ENCODE peak calls at places on chromosome 20, in six cellular contexts. H is PC-3, G is HCT116, Y is Karpas-422, O is MM.1S, S is SK-N-SH. A is an unnamed sample. For H3K9me2, the result is how much of the 10 kb centered on the place peaks cover.

GRCh38 chr20:24584078-24584477 is 114.6 kb downstream of the SYNDIG1 start:
- DNase-seq in S (no peak), O (no peak), H (no peak), G (no peak), Y (no peak), A (no peak)

GRCh38 chr20:44642203-44643153 is 9.0 kb downstream of the ADA start:
- DNase-seq in H (peak), Y (no peak), O (peak), S (peak), G (no peak), A (peak)

GRCh38 chr20:22807646-22808045 is 223.3 kb upstream of the FOXA2 start:
- DNase-seq in H (peak), Y (peak), G (peak), S (peak), O (no peak), A (no peak)

GRCh38 chr20:51434556-51435256 is 107.8 kb downstream of the NFATC2 start:
- DNase-seq in O (no peak), Y (no peak), H (peak), G (peak), S (no peak), A (peak)

GRCh38 chr20:3616250-3616649 is 46.9 kb downstream of the GFRA4 start:
- DNase-seq in S (no peak), Y (no peak), H (peak), O (no peak), G (no peak), A (peak)

GRCh38 chr20:25600632-25601031 is 15.3 kb upstream of the NINL start:
- DNase-seq in O (no peak), Y (no peak), S (no peak), H (no peak), G (no peak), A (no peak)

GRCh38 chr20:19975436-19975799 is 41.7 kb upstream of the NAA20 start:
- DNase-seq in Y (no peak), O (no peak), S (no peak), H (peak), G (no peak), A (peak)

GRCh38 chr20:19893356-19893755 is 123.8 kb upstream of the NAA20 start:
- DNase-seq in O (no peak), G (no peak), S (no peak), Y (no peak), H (no peak), A (peak)

GRCh38 chr20:2101057-2101934 is at the start of gene STK35:
- DNase-seq in G (peak), H (peak), Y (no peak), O (peak), S (peak), A (no peak)

GRCh38 chr20:26295006-26295405 is 598.4 kb upstream of the ZNF337 start:
- DNase-seq in O (no peak), S (no peak), H (no peak), G (no peak), Y (no peak), A (no peak)

GRCh38 chr20:34045294-34045693 is 51.6 kb downstream of the RALY start:
- DNase-seq in Y (no peak), G (no peak), O (no peak), S (peak), H (no peak), A (peak)

GRCh38 chr20:53284141-53285055 is 309.2 kb downstream of the ZNF217 start:
- DNase-seq in G (no peak), Y (no peak), O (no peak), S (peak), H (no peak), A (no peak)

GRCh38 chr20:41009960-41010359 is 18.7 kb upstream of the TOP1 start:
- DNase-seq in S (no peak), O (no peak), G (no peak), Y (no peak), H (no peak), A (no peak)

GRCh38 chr20:20303742-20304141 is 64.2 kb upstream of the INSM1 start:
- DNase-seq in O (no peak), Y (no peak), S (no peak), G (no peak), H (no peak), A (no peak)

GRCh38 chr20:5020760-5021159 is 19.4 kb upstream of the SLC23A2 start:
- DNase-seq in G (no peak), H (no peak), O (no peak), Y (no peak), S (no peak), A (no peak)

GRCh38 chr20:3890410-3890751 is 1.2 kb downstream of the PANK2 start:
- DNase-seq in S (no peak), G (no peak), O (no peak), H (peak), Y (peak), A (peak)

GRCh38 chr20:25083773-25084615 is 2.1 kb upstream of the VSX1 start:
- DNase-seq in S (no peak), H (no peak), G (no peak), Y (peak), O (no peak), A (no peak)

GRCh38 chr20:19212524-19213502 is at the start of gene SLC24A3:
- DNase-seq in S (peak), G (no peak), O (peak), H (peak), Y (peak), A (peak)

GRCh38 chr20:46965477-46965876 is 70.8 kb downstream of the EYA2 start:
- DNase-seq in S (no peak), Y (no peak), G (no peak), O (no peak), H (no peak), A (no peak)

GRCh38 chr20:51553897-51554504 is 11.5 kb upstream of the NFATC2 start:
- DNase-seq in O (no peak), Y (no peak), S (no peak), G (no peak), H (no peak), A (peak)

GRCh38 chr20:44776977-44777376 is 31.3 kb downstream of the KCNK15 start:
- DNase-seq in S (no peak), G (no peak), H (peak), O (peak), Y (peak), A (peak)

GRCh38 chr20:37266940-37267683 is 5.5 kb upstream of the GHRH start:
- DNase-seq in S (no peak), O (no peak), Y (no peak), H (peak), G (no peak), A (no peak)

GRCh38 chr20:37413354-37413753 is 67.4 kb downstream of the SRC start:
- DNase-seq in Y (no peak), O (no peak), S (no peak), H (no peak), G (no peak), A (no peak)

GRCh38 chr20:5080384-5080877 is 39.3 kb downstream of the PCNA start:
- DNase-seq in H (no peak), Y (peak), S (no peak), O (peak), G (no peak), A (peak)

GRCh38 chr20:22546344-22546743 is 38.0 kb downstream of the FOXA2 start:
- DNase-seq in H (no peak), G (no peak), Y (no peak), O (no peak), S (no peak), A (no peak)

GRCh38 chr20:35595901-35596300 is 19.7 kb upstream of the SPAG4 start:
- DNase-seq in H (no peak), S (no peak), Y (no peak), O (no peak), G (no peak), A (no peak)

GRCh38 chr20:1430004-1430451 is 36.6 kb downstream of the NSFL1C start:
- DNase-seq in H (peak), S (no peak), G (no peak), Y (peak), O (no peak), A (peak)

GRCh38 chr20:7010584-7010983 is 243.1 kb downstream of the BMP2 start:
- DNase-seq in S (no peak), O (no peak), Y (no peak), H (no peak), G (no peak), A (peak)

GRCh38 chr20:43766917-43767316 is 40.1 kb upstream of the GTSF1L start:
- DNase-seq in Y (no peak), S (no peak), G (no peak), O (no peak), H (no peak), A (no peak)

GRCh38 chr20:16363832-16364687 is 209.2 kb downstream of the KIF16B start:
- DNase-seq in O (no peak), H (no peak), S (no peak), Y (no peak), G (no peak), A (no peak)

GRCh38 chr20:38728911-38729642 is 4.8 kb downstream of the SLC32A1 start:
- DNase-seq in H (no peak), G (no peak), Y (no peak), S (peak), O (no peak), A (no peak)

GRCh38 chr20:19083136-19083621 is 129.3 kb upstream of the SLC24A3 start:
- DNase-seq in H (peak), G (no peak), S (no peak), O (no peak), Y (no peak), A (no peak)

DNA sequence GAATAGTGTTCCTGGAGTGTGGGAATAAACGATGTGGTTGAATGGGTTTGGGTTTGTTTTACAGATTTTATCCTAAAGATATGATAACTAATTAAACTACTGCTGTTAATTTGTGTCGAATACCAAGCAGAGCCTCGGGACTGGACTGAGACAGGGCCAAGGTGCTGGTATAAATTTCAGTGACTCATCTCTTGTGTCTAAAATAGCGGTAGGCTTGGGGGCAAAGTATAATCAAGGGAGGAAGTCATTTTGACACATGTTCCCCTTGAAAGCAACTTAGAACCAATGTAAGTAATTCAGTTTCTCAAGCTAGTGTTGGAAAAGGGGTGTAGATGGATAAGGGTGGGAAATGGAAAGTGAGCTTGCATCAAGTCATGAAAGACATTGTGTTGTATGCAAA is 108.4 kb downstream of the PLCB4 start:
- DNase-seq in O (no peak), S (no peak), H (no peak), G (no peak), Y (no peak), A (no peak)
- H3K9me2 ChIP-seq in O (under half), S (under half), H (under half), G (under half), Y (under half), A (under half)

GRCh38 chr20:49887251-49887827 is 28.0 kb downstream of the SPATA2 start:
- DNase-seq in H (no peak), O (no peak), S (no peak), G (no peak), Y (no peak), A (peak)
- H2AFZ ChIP-seq in H (no peak), O (no peak), S (no peak), G (no peak), Y (no peak), A (no peak)

GRCh38 chr20:61968932-61969331 is 96.7 kb downstream of the TAF4 start:
- DNase-seq in O (no peak), Y (no peak), H (no peak), S (no peak), G (no peak), A (no peak)
- H3K9ac ChIP-seq in O (no peak), Y (no peak), H (no peak), S (no peak), G (no peak), A (no peak)

DNA sequence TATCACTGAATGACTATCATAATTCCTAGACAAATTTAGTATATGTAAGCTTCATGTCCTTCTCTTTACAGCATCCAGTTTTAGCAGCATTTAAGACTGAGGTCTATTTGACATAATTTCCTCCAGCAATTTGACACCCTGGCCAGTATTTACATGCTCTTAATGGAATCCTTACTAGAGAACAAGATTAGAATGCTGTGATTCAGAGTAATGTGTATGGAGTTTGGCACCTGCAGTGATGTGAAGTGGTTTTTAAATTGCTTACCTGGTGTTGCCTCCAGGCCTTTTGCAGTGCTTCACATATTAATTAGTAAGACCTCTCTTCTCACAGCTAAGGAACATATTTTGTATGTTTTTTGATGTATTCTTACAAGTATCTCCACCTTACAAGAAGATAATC is 9.8 kb downstream of the NKX2-4 start:
- DNase-seq in G (no peak), Y (no peak), H (no peak), S (no peak), O (no peak), A (no peak)
- H3K9me2 ChIP-seq in G (under half), Y (under half), H (under half), S (under half), O (under half), A (under half)

DNA sequence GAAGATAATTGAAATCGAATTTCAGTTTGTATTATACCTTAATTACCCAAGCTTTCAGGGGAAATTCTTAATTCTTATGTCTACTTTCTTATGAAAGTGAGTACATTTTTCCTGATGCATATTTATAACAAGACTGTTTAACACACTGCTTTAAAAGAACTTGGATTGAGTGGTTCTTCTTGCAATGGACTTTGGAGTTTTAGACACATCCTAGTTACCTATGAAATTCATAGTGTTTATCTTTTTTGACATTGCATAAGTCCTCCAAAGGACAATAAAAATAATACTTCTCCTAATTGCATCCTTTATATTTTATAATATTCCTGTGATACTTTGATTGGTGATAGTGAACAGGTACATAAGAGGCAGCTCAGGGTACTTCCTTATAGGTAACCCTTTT is 395.6 kb upstream of the FLRT3 start:
- DNase-seq in S (no peak), G (no peak), O (no peak), Y (no peak), H (no peak), A (no peak)
- H2AFZ ChIP-seq in S (no peak), G (no peak), O (no peak), Y (no peak), H (no peak), A (no peak)

GRCh38 chr20:32514760-32515159 is 70.4 kb downstream of the NOL4L start:
- DNase-seq in G (no peak), Y (no peak), S (no peak), O (no peak), H (no peak), A (peak)
- H3K9ac ChIP-seq in G (no peak), Y (no peak), S (no peak), O (no peak), H (no peak), A (no peak)

GRCh38 chr20:50039706-50040431 is 57.1 kb downstream of the SNAI1 start:
- DNase-seq in S (peak), H (no peak), Y (no peak), O (no peak), G (no peak), A (no peak)
- H3K9me2 ChIP-seq in S (under half), H (under half), Y (under half), O (under half), G (under half), A (under half)